ENCODE peak calls at places on chromosome 15, in six cellular contexts. F is GM23338; O is IMR-90; I is heart left ventricle; V is CD8-positive, alpha-beta T cell; C is Panc1. Y is an unnamed sample.

GRCh38 chr15:78205856-78206255 is 28.5 kb downstream of the ACSBG1 start:
- DNase-seq in F (no peak), O (no peak), I (no peak), V (no peak), C (no peak), Y (no peak)

GRCh38 chr15:58839485-58839884 is 68.4 kb downstream of the MINDY2 start:
- DNase-seq in F (peak; percentile 54), O (peak; percentile 4), I (no peak), V (no peak), C (no peak), Y (no peak)

GRCh38 chr15:82894971-82895520 is 57.5 kb downstream of the HOMER2 start:
- DNase-seq in F (peak; percentile 74), O (peak; percentile 18), I (no peak), V (no peak), C (no peak), Y (no peak)

GRCh38 chr15:70613259-70613658 is 150.1 kb downstream of the UACA start:
- DNase-seq in F (no peak), O (no peak), I (no peak), V (no peak), C (no peak), Y (no peak)

GRCh38 chr15:63996794-63997357 is 49.4 kb downstream of the DAPK2 start:
- DNase-seq in F (no peak), O (no peak), I (no peak), V (no peak), C (no peak), Y (no peak)

GRCh38 chr15:75785771-75786563 is 57.3 kb upstream of the UBE2Q2 start:
- DNase-seq in F (peak; percentile 75), O (no peak), I (no peak), V (no peak), C (no peak), Y (no peak)

GRCh38 chr15:80161473-80162016 is 8.7 kb downstream of the FAH start:
- DNase-seq in F (no peak), O (no peak), I (no peak), V (no peak), C (no peak), Y (no peak)

GRCh38 chr15:48112242-48112641 is 8.5 kb upstream of the SLC24A5 start:
- DNase-seq in F (peak; percentile 82), O (peak; percentile 30), I (no peak), V (no peak), C (no peak), Y (no peak)

GRCh38 chr15:32833323-32833944 is 115.6 kb downstream of the GREM1 start:
- DNase-seq in F (no peak), O (peak; percentile 68), I (no peak), V (no peak), C (no peak), Y (no peak)

GRCh38 chr15:32834156-32834555 is 116.4 kb downstream of the GREM1 start:
- DNase-seq in F (no peak), O (no peak), I (no peak), V (no peak), C (no peak), Y (no peak)

GRCh38 chr15:32829441-32829840 is 111.6 kb downstream of the GREM1 start:
- DNase-seq in F (no peak), O (no peak), I (no peak), V (no peak), C (no peak), Y (no peak)

GRCh38 chr15:32828507-32829186 is 110.8 kb downstream of the GREM1 start:
- DNase-seq in F (no peak), O (peak; percentile 96), I (no peak), V (no peak), C (no peak), Y (no peak)

DNA sequence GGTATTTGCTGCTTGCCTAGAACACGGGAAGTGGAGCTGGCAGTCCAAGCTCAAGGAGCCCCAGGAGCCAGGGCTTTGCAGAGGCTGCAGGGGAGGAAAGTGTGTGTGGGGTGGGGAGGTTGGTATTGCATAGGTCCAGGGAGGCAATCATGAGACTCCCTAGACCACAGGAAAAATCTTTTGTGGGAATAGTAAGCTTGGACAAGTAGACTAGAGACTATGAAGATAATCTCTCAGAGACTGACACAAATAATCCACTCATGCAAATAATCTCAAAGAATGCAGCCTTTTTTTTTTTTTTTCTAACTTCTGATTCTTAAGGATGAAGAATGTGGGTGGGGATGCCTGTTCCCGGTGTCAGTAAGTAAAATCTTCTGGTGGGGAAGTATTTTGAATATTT is 113.7 kb downstream of the GREM1 start:
- DNase-seq in F (no peak), O (no peak), I (no peak), V (no peak), C (no peak), Y (no peak)
- H3K4me1 ChIP-seq in F (no peaks in the 10 kb centered on the region), O (peaks cover 34% of the 10 kb centered on the region), I (no peaks in the 10 kb centered on the region), V (no peaks in the 10 kb centered on the region), C (no peaks in the 10 kb centered on the region), Y (no peaks in the 10 kb centered on the region)

GRCh38 chr15:40238927-40239591 is at the start of gene PAK6:
- DNase-seq in F (peak; percentile 87), O (peak; percentile 53), I (no peak), V (no peak), C (no peak), Y (peak; percentile 80)

GRCh38 chr15:40241305-40242215 is 2.7 kb downstream of the PAK6 start:
- DNase-seq in F (no peak), O (no peak), I (no peak), V (no peak), C (no peak), Y (peak; percentile 16)

GRCh38 chr15:40238481-40238926 is 359 bp upstream of the PAK6 start:
- DNase-seq in F (peak; percentile 41), O (no peak), I (no peak), V (no peak), C (no peak), Y (no peak)

GRCh38 chr15:40240619-40241304 is 1.9 kb downstream of the PAK6 start:
- DNase-seq in F (no peak), O (no peak), I (no peak), V (no peak), C (no peak), Y (no peak)

GRCh38 chr15:40239671-40240618 is 1.1 kb downstream of the PAK6 start:
- DNase-seq in F (peak; percentile 40), O (no peak), I (no peak), V (no peak), C (no peak), Y (no peak)
- H3K4me3 ChIP-seq in F (peak overlapping the region; percentile 51), O (no peak overlapping the region), I (no peak overlapping the region), V (no peak overlapping the region), C (no peak overlapping the region), Y (no peak overlapping the region)

GRCh38 chr15:66129561-66129960 is 124.0 kb downstream of the MEGF11 start:
- DNase-seq in F (no peak), O (no peak), I (no peak), V (no peak), C (no peak), Y (no peak)

GRCh38 chr15:66131200-66131599 is 122.3 kb downstream of the MEGF11 start:
- DNase-seq in F (no peak), O (no peak), I (no peak), V (no peak), C (no peak), Y (peak; percentile 47)

GRCh38 chr15:66130496-66131014 is 123.0 kb downstream of the MEGF11 start:
- DNase-seq in F (peak; percentile 43), O (no peak), I (no peak), V (no peak), C (no peak), Y (no peak)

GRCh38 chr15:66126057-66126855 is 127.3 kb downstream of the MEGF11 start:
- DNase-seq in F (no peak), O (no peak), I (no peak), V (no peak), C (no peak), Y (no peak)

DNA sequence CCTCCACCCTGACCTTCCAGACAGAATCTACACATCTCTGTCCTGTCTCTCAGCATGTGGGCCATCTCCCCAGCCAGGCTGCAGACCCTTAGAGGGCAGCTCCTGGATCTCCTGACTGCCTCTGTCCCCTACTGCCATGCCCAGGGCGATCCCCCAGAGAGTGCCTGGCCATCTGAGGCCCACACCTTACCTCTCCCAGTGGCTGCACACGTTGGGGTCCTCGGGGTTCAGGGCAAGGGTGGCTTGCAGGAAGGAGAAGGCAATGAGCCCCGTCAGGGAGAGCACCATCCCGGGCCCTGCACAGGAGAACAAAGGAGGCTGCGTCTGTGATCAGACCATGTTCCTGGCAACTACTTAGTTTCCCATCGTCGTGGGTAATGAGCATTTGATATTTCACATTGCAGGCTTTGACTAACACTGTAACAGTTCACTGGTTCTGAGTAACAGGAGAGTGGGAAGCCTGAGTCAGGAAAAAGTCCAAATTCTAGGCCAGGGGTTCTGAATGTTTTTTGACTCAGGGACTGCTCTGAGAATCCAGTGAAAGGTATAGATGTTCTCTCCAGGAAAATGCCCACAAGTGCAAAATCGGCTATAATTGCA is 125.3 kb downstream of the MEGF11 start:
- DNase-seq in F (no peak), O (no peak), I (no peak), V (no peak), C (no peak), Y (no peak)
- H3K4me1 ChIP-seq in F (no peaks in the 10 kb centered on the region), O (no peaks in the 10 kb centered on the region), I (no peaks in the 10 kb centered on the region), V (no peaks in the 10 kb centered on the region), C (no peaks in the 10 kb centered on the region), Y (peaks cover 3% of the 10 kb centered on the region)

GRCh38 chr15:99105516-99106341 is 849 bp downstream of the SYNM start:
- DNase-seq in F (peak; percentile 89), O (peak; percentile 66), I (peak; percentile 78), V (peak; percentile 12), C (no peak), Y (no peak)
- H3K4me3 ChIP-seq in F (peak overlapping the region; percentile 55), O (peak overlapping the region; percentile 60), I (peak overlapping the region; percentile 63), V (no peak overlapping the region), C (peak overlapping the region; percentile 69), Y (peak overlapping the region; percentile 45)

GRCh38 chr15:85004551-85004950 is 22.9 kb downstream of the PDE8A start:
- DNase-seq in F (no peak), O (no peak), I (no peak), V (no peak), C (no peak), Y (no peak)
- H3K4me1 ChIP-seq in F (peaks cover 5% of the 10 kb centered on the region), O (peaks cover 20% of the 10 kb centered on the region), I (peaks cover 15% of the 10 kb centered on the region), V (peaks cover 9% of the 10 kb centered on the region), C (peaks cover 8% of the 10 kb centered on the region), Y (peaks cover 74% of the 10 kb centered on the region)

DNA sequence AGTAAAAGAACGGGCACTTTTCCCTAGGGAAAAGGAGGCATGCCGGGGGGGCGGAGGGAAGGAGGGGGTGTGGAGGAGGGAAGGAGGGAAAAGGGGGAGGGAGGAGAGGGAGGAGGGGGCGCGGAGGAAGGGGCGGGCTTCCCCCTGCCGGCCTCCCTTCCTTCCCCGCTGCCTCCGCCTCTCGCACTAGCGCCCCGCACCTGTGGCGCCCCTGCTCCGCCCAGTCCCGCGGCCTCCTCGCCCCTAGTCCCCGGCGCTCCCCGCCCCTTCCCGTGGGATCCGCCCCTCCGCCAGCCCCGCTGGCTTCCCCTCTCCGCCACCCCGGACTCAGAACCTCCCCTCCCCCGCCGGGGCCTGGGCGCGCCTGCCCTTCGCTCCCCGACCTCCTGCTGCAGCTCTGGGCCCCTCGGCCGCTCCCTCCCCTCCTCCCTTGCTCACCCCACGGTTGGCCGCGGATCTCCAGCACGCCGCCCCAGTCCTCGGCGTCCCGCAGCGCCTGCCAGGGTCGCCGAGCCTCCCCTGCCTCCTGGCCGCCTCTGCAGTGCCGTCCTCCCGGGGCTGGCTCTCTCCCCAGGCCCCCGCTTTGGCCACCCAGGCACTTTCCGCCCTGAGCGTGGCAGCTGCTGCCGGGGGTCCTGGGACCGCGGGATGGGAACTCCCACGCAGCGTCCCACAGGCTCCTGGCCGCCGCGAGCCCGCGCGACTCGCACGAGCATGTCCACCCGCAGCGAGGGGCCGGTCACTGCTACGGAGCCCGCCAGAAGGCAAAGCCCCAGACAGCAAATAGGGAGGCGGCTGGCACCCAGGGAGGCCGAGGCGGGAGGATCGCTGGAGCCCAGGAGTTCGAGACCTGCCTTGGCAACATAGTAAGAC is 147.4 kb downstream of the TJP1 start:
- DNase-seq in F (peak; percentile 95), O (peak; percentile 23), I (peak; percentile 73), V (no peak), C (no peak), Y (peak; percentile 74)
- H3K4me3 ChIP-seq in F (peak overlapping the region; percentile 86), O (peak overlapping the region; percentile 76), I (peak overlapping the region; percentile 46), V (no peak overlapping the region), C (peak overlapping the region; percentile 54), Y (peak overlapping the region; percentile 45)